ENCODE peak calls at places on chromosomes 11 and 22, in eight cellular contexts. O is aorta, D is thoracic aorta, T is right cardiac atrium, C is iPS DF 6.9, N is kidney, M is heart left ventricle, B is endothelial cell of umbilical vein. R is an unnamed sample.
A peak's percentile ranks its signal among the peaks of the same experiment; 100 is the strongest.

GRCh38 chr11:95647355-95647754 is 142.2 kb downstream of the FAM76B start:
- DNase-seq in B (no peak), D (no peak), N (no peak), C (no peak), T (no peak), O (no peak), M (no peak), R (peak; percentile 26)

GRCh38 chr11:95512177-95512576 is 277.4 kb downstream of the FAM76B start:
- DNase-seq in N (no peak), C (no peak), B (no peak), M (no peak), O (no peak), D (peak; percentile 4), T (peak; percentile 12), R (peak; percentile 48)

GRCh38 chr11:132177106-132177505 is 806.7 kb downstream of the NTM start:
- DNase-seq in O (no peak), D (no peak), B (peak; percentile 44), C (peak; percentile 16), M (no peak), T (no peak), N (no peak), R (no peak)

GRCh38 chr11:6353367-6353987 is 33.2 kb upstream of the CAVIN3 start:
- DNase-seq in D (no peak), C (peak; percentile 90), N (peak; percentile 79), O (no peak), T (peak; percentile 35), M (peak; percentile 39), B (peak; percentile 51), R (peak; percentile 18)

GRCh38 chr11:2428322-2428795 is 16.0 kb downstream of the TRPM5 start:
- DNase-seq in M (peak; percentile 83), D (no peak), T (peak; percentile 62), B (peak; percentile 32), O (no peak), N (peak; percentile 87), C (no peak), R (no peak)

GRCh38 chr11:132078230-132078629 is 707.8 kb downstream of the NTM start:
- DNase-seq in B (no peak), T (no peak), C (no peak), O (no peak), M (no peak), D (no peak), N (no peak), R (no peak)

GRCh38 chr22:17774206-17774927 is at the start of gene BID:
- DNase-seq in C (no peak), D (no peak), O (peak; percentile 87), M (peak; percentile 61), N (peak; percentile 85), T (peak; percentile 53), B (peak; percentile 22), R (no peak)

GRCh38 chr11:46348986-46349401 is 1.7 kb downstream of the DGKZ start:
- DNase-seq in O (no peak), B (no peak), T (no peak), C (no peak), M (no peak), D (no peak), N (no peak), R (no peak)

GRCh38 chr11:74097838-74098237 is 73.0 kb downstream of the C2CD3 start:
- DNase-seq in B (no peak), M (no peak), N (no peak), T (no peak), C (no peak), D (no peak), O (no peak), R (no peak)

GRCh38 chr11:120894207-120894989 is 129.5 kb upstream of the TBCEL start:
- DNase-seq in T (no peak), M (no peak), O (no peak), C (no peak), D (no peak), B (no peak), N (no peak), R (no peak)

GRCh38 chr11:45264839-45265515 is 21.2 kb downstream of the SYT13 start:
- DNase-seq in T (no peak), M (no peak), D (no peak), N (no peak), C (no peak), O (no peak), B (peak; percentile 56), R (no peak)

GRCh38 chr11:58616594-58616993 is 5.9 kb upstream of the CNTF start:
- DNase-seq in D (no peak), O (no peak), C (no peak), N (no peak), M (peak; percentile 53), B (peak; percentile 30), T (peak; percentile 50), R (peak; percentile 21)

GRCh38 chr11:5369793-5370192 is 13.8 kb upstream of the OR51M1 start:
- DNase-seq in C (no peak), B (peak; percentile 66), D (no peak), T (no peak), M (no peak), O (no peak), N (no peak), R (no peak)

GRCh38 chr22:44807915-44808690 is 55.7 kb downstream of the ARHGAP8 start:
- DNase-seq in B (no peak), O (no peak), D (no peak), C (no peak), N (peak; percentile 45), M (peak; percentile 6), T (no peak), R (no peak)

GRCh38 chr22:35498026-35498425 is 42.6 kb upstream of the RASD2 start:
- DNase-seq in T (no peak), N (no peak), O (no peak), B (no peak), C (no peak), M (no peak), D (no peak), R (no peak)

GRCh38 chr11:86360775-86361395 is 13.8 kb upstream of the CCDC81 start:
- DNase-seq in O (no peak), M (no peak), D (no peak), B (peak; percentile 61), N (no peak), T (no peak), C (no peak), R (no peak)

GRCh38 chr11:11349870-11350325 is 3.2 kb downstream of the CSNK2A3 start:
- DNase-seq in C (no peak), B (peak; percentile 56), M (peak; percentile 43), D (no peak), O (no peak), N (no peak), T (no peak), R (no peak)

GRCh38 chr11:31045335-31045734 is 324.2 kb downstream of the DCDC1 start:
- DNase-seq in B (no peak), M (no peak), T (no peak), O (no peak), D (no peak), N (no peak), C (peak; percentile 7), R (no peak)

DNA sequence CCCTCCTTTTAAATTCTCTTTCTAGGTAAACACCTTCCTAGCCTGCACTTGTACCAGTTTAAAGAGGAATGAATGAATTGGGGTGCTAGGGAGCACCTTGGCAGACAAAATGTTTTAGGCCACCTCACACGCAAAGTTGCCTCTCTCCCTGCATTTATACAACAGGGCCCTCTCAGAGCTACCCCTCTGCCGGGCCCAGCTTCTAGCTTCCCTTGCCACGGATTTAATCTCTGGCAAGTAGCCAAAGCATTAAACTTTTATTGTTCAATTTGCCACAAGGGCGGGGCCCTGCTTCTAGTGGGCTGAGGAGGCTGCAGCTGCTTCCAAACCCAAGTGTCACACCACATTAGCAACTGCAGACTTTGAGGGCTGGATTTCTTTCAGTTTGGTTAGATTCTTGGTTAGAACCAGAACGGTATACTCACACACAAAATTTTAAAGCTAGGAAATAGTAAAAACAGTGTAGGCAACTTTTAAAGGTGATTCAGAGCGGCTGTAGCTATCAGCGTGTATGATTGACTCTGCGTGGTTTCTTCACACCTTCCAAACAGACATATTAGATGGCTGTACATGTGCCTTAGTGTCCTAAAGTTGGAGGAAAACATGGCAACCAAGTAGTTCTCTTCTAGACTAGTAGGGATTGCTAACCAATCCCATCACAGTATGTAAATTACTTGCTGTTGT is 6.5 kb downstream of the KREMEN1 start:
- DNase-seq in T (no peak), D (no peak), C (no peak), M (no peak), O (no peak), B (no peak), N (no peak), R (no peak)
- H3K4me3 ChIP-seq in T (no peak overlapping the region), D (no peak overlapping the region), C (no peak overlapping the region), M (no peak overlapping the region), O (no peak overlapping the region), B (no peak overlapping the region), N (no peak overlapping the region), R (no peak overlapping the region)

DNA sequence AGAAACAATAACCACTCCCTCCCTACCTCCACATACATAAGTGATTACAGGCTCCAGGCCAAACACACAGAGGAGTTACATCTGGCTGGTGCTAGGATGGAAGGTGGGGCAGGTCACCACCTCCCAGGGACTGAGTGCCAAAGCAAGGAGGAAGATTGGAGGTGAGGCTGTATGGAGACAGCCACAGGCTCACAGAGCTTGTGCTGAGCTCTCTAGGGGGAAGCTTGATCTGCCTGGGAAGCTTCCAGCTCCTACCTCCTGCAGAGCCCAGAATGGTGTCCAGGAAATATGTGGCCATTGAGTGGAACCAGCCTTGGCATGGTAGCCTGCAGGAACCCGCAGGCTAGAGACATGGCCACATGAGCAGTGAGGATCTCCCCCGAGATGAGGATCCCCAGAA is 3.6 kb upstream of the MED15 start:
- DNase-seq in D (no peak), M (peak; percentile 8), C (no peak), B (no peak), N (no peak), O (no peak), T (no peak), R (no peak)
- H3K4me3 ChIP-seq in D (no peak overlapping the region), M (no peak overlapping the region), C (no peak overlapping the region), B (no peak overlapping the region), N (no peak overlapping the region), O (no peak overlapping the region), T (no peak overlapping the region), R (no peak overlapping the region)

DNA sequence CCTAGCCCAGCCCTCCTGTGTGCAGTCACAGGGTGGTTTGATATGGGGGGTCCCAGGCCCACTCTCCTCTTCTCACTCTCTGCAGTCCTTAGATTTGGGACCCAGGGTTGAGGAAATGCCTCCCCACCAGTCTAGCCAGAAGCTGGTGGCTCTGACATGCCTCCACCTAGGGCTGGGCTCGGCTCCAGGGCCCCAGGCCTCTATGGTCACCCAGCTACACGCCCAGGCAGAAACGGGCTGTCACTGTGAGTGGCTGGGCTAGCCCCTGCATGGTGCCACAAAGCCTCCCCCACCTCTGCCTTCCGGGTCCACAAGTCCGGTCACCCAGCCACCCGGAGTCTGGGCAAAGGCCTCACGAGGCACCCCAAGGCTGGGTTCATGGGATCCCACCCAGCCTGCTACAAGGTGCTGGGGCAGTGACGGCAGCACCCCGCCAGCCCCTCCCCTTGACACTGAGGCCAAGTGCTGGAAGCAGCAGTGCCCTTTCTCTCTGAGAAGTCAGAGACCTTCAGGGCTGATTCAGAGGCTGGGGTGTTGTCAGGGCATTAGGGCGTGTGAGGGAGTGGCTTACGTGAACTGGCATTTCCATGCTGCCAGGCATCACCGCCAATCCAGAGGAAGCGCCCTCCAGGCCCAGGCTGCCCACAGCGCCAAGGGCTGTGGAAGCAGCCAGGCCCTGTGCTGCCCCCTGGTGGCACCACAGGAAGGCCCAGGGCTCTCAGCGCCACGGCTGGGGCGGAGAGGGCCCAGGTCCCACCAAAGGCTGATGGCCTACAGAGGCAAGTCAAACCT is 638 bp upstream of the PITPNM1 start:
- DNase-seq in T (peak; percentile 91), M (peak; percentile 95), N (peak; percentile 97), B (peak; percentile 84), O (peak; percentile 97), D (peak; percentile 83), C (no peak), R (peak; percentile 92)
- H3K4me3 ChIP-seq in T (peak overlapping the region; percentile 56), M (peak overlapping the region; percentile 83), N (peak overlapping the region; percentile 78), B (no peak overlapping the region), O (peak overlapping the region; percentile 30), D (peak overlapping the region; percentile 84), C (no peak overlapping the region), R (peak overlapping the region; percentile 64)

GRCh38 chr22:42217752-42218280 is 52.6 kb downstream of the TCF20 start:
- DNase-seq in B (peak; percentile 6), T (no peak), N (no peak), C (peak; percentile 25), D (no peak), O (no peak), M (no peak), R (no peak)
- H3K4me3 ChIP-seq in B (no peak overlapping the region), T (no peak overlapping the region), N (no peak overlapping the region), C (no peak overlapping the region), D (no peak overlapping the region), O (no peak overlapping the region), M (no peak overlapping the region), R (no peak overlapping the region)